ENCODE peak calls at places on chromosomes 12 and 14, in four cellular contexts. I is mesendoderm, K is IMR-90, A is H1. J is an unnamed sample.

GRCh38 chr14:91113829-91114078 is at the start of gene DGLUCY:
- DNase-seq in A (no peak), I (no peak), K (peak; percentile 75), J (no peak)

GRCh38 chr14:61388173-61388975 is 67.0 kb downstream of the PRKCH start:
- DNase-seq in I (peak; percentile 8), K (no peak), A (no peak), J (no peak)

GRCh38 chr12:19198272-19198671 is 68.7 kb downstream of the PLEKHA5 start:
- DNase-seq in I (peak; percentile 81), A (no peak), K (peak; percentile 88), J (no peak)

GRCh38 chr14:56300495-56300894 is 182.3 kb downstream of the PELI2 start:
- DNase-seq in A (no peak), I (no peak), K (peak; percentile 79), J (no peak)

GRCh38 chr14:75577724-75578098 is 709 bp upstream of the FLVCR2 start:
- DNase-seq in I (peak; percentile 94), A (peak; percentile 85), K (peak; percentile 77), J (peak; percentile 92)

GRCh38 chr12:39103552-39104165 is 198.3 kb upstream of the CPNE8 start:
- DNase-seq in I (peak; percentile 82), A (no peak), K (no peak), J (no peak)

GRCh38 chr12:121949643-121950397 is 31.4 kb downstream of the CFAP251 start:
- DNase-seq in K (peak; percentile 98), I (peak; percentile 15), A (no peak), J (no peak)

GRCh38 chr14:49999216-49999761 is 106.4 kb downstream of the ARF6 start:
- DNase-seq in I (peak; percentile 95), K (peak; percentile 88), A (no peak), J (peak; percentile 42)

GRCh38 chr12:109710747-109711595 is 2.7 kb upstream of the FAM222A start:
- DNase-seq in A (no peak), K (peak; percentile 58), I (no peak), J (no peak)

GRCh38 chr14:68624541-68625220 is 168.2 kb downstream of the ZFP36L1 start:
- DNase-seq in A (peak; percentile 23), I (no peak), K (no peak), J (no peak)

GRCh38 chr12:22856120-22856699 is 231.2 kb downstream of the ETNK1 start:
- DNase-seq in I (peak; percentile 56), K (peak; percentile 45), A (no peak), J (no peak)

GRCh38 chr12:80807640-80808288 is 91.1 kb downstream of the MYF5 start:
- DNase-seq in I (no peak), A (no peak), K (peak; percentile 18), J (no peak)

GRCh38 chr14:95993768-95994592 is 45.2 kb upstream of the C14orf132 start:
- DNase-seq in I (peak; percentile 77), K (peak; percentile 53), A (peak; percentile 78), J (peak; percentile 72)

GRCh38 chr14:102977475-102977874 is 55.0 kb downstream of the AMN start:
- DNase-seq in I (no peak), K (no peak), A (no peak), J (no peak)

GRCh38 chr14:77100961-77101360 is 2.9 kb downstream of the CIPC start:
- DNase-seq in I (no peak), K (peak; percentile 27), A (no peak), J (no peak)
- H3K9ac ChIP-seq in I (no peak overlapping the region), K (no peak overlapping the region), A (no peak overlapping the region), J (no peak overlapping the region)

GRCh38 chr12:47025798-47026197 is 53.6 kb upstream of the PCED1B start:
- DNase-seq in K (no peak), I (no peak), A (no peak), J (no peak)

GRCh38 chr12:47026291-47026690 is 53.1 kb upstream of the PCED1B start:
- DNase-seq in I (no peak), A (no peak), K (no peak), J (no peak)

GRCh38 chr12:47029903-47030302 is 49.5 kb upstream of the PCED1B start:
- DNase-seq in A (no peak), I (no peak), K (no peak), J (no peak)

GRCh38 chr12:47028186-47028585 is 51.2 kb upstream of the PCED1B start:
- DNase-seq in I (no peak), K (no peak), A (no peak), J (no peak)

GRCh38 chr12:47028981-47029708 is 50.3 kb upstream of the PCED1B start:
- DNase-seq in I (no peak), A (no peak), K (no peak), J (no peak)
- H3K56ac ChIP-seq in I (no peak overlapping the region), A (no peak overlapping the region), K (no peak overlapping the region), J (no peak overlapping the region)

DNA sequence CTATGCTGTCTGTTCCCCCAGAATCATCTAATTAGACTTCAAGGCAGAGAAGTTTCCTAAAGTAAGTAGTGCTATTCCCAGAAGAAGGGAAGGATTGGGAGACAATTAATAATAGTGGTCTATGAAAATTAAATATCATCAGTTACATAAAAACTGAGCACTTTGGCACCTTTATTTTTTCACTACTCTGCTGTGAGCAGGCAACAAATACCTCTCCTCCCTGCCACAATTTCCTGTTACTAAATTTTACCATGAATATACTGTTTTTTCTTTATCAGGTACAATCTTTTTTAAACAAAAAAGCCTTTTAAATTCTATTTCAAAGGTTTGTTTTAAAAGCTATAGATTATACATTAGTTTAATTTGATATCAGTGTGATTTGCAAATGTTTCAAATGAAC is 29.4 kb upstream of the KRAS start:
- DNase-seq in K (no peak), A (no peak), I (no peak), J (no peak)
- H2BK120ac ChIP-seq in K (no peak overlapping the region), A (no peak overlapping the region), I (no peak overlapping the region), J (no peak overlapping the region)

GRCh38 chr12:573226-573625 is 90.0 kb downstream of the NINJ2 start:
- DNase-seq in A (no peak), I (no peak), K (no peak), J (no peak)

GRCh38 chr12:575129-575502 is 88.1 kb downstream of the NINJ2 start:
- DNase-seq in A (no peak), K (no peak), I (no peak), J (no peak)

GRCh38 chr12:575948-576612 is 87.2 kb downstream of the NINJ2 start:
- DNase-seq in I (peak; percentile 79), K (peak; percentile 31), A (peak; percentile 96), J (peak; percentile 89)

GRCh38 chr12:576613-577110 is 86.6 kb downstream of the NINJ2 start:
- DNase-seq in A (no peak), K (no peak), I (no peak), J (peak; percentile 26)

GRCh38 chr12:574475-575128 is 88.6 kb downstream of the NINJ2 start:
- DNase-seq in I (no peak), K (no peak), A (no peak), J (no peak)
- H3K9ac ChIP-seq in I (no peak overlapping the region), K (no peak overlapping the region), A (no peak overlapping the region), J (no peak overlapping the region)

GRCh38 chr14:64948612-64949210 is 6.2 kb upstream of the GPX2 start:
- DNase-seq in K (no peak), A (no peak), I (no peak), J (no peak)
- H3K56ac ChIP-seq in K (no peak overlapping the region), A (no peak overlapping the region), I (no peak overlapping the region), J (no peak overlapping the region)

GRCh38 chr12:104282109-104282508 is 21.4 kb upstream of the EID3 start:
- DNase-seq in A (no peak), I (no peak), K (peak; percentile 68), J (no peak)

GRCh38 chr12:104288635-104289258 is 14.8 kb upstream of the EID3 start:
- DNase-seq in A (peak; percentile 86), I (peak; percentile 97), K (peak; percentile 77), J (peak; percentile 96)

GRCh38 chr12:104286538-104287482 is 16.7 kb upstream of the EID3 start:
- DNase-seq in I (peak; percentile 99), A (peak; percentile 87), K (peak; percentile 96), J (peak; percentile 98)

GRCh38 chr12:104281636-104282035 is 21.9 kb upstream of the EID3 start:
- DNase-seq in I (no peak), A (no peak), K (no peak), J (no peak)

DNA sequence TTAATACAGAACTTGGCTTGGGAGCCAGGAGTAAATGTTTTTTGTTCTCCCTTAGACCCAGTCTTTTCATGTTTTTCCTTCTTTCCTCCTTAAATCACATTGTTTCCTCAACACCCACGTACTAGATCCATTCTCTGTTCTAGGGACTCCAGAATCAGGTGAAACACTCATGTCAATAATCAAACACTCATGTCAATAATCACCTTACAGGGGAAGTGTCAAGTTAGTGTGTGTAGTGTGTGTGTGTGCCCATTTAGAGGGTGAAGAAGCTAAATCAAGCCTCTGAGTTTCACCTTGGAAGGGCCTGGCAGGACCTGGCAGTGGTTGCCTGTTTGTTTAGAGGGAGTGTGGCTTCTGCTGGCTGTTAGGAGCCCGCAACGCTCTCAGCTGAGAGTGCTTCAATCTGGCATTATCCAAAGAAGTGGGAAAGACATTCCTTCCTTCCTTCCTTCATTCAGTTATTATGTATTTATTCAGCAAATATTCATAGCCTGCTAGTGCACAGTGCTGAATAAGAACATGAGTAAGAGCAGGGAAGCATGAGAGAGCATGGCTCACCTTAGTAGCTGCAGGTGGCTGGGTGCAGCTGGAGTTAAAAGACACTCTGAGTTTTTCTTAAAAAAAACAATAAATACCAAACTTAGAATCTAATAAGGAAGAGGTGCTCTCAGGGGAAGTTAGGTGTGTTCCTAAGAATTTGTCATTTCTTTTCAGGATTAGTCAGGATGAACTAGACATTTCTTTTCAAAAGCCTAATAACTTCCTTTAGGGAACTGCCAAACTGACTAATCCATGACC is 17.6 kb upstream of the EID3 start:
- DNase-seq in A (no peak), I (peak; percentile 31), K (peak; percentile 70), J (no peak)
- H2BK120ac ChIP-seq in A (no peak overlapping the region), I (no peak overlapping the region), K (peak overlapping the region; percentile 94), J (no peak overlapping the region)

GRCh38 chr12:14937014-14937413 is 1.3 kb downstream of the ERP27 start:
- DNase-seq in K (no peak), I (no peak), A (no peak), J (no peak)
- H3K9ac ChIP-seq in K (no peak overlapping the region), I (no peak overlapping the region), A (no peak overlapping the region), J (no peak overlapping the region)

GRCh38 chr12:104702565-104703139 is 245.9 kb downstream of the CHST11 start:
- DNase-seq in K (no peak), A (no peak), I (no peak), J (no peak)

GRCh38 chr12:104699489-104700194 is 242.9 kb downstream of the CHST11 start:
- DNase-seq in I (no peak), K (peak; percentile 13), A (no peak), J (no peak)

GRCh38 chr12:104700324-104700723 is 243.6 kb downstream of the CHST11 start:
- DNase-seq in K (no peak), I (no peak), A (no peak), J (no peak)

GRCh38 chr12:104701756-104702155 is 245.0 kb downstream of the CHST11 start:
- DNase-seq in I (no peak), K (no peak), A (no peak), J (no peak)

GRCh38 chr12:104701301-104701700 is 244.6 kb downstream of the CHST11 start:
- DNase-seq in A (no peak), I (no peak), K (no peak), J (no peak)
- H3K56ac ChIP-seq in A (no peak overlapping the region), I (no peak overlapping the region), K (no peak overlapping the region), J (no peak overlapping the region)

J was measured in H9.